ENCODE peak calls at places on chromosome 5, in eight cellular contexts. N is hepatic stellate cell; D is HuH-7; A is fibroblast of the conjunctiva; I is memory B cell; Z is naive thymus-derived CD4-positive, alpha-beta T cell; C is Ammon's horn; W is stimulated activated CD4-positive, alpha-beta T cell treated with anti-CD3 and anti-CD28 coated beads, Interleukin-12 subunit alpha, Interleukin-12 subunit beta, amount 100 ng/mL, for 24 hours. K is an unnamed sample.

GRCh38 chr5:21806943-21807342 is 1046.2 kb downstream of the CDH12 start:
- DNase-seq in C (no peak), I (no peak), D (no peak), Z (no peak), N (no peak), A (peak; percentile 70), W (no peak), K (no peak)

GRCh38 chr5:24142346-24142745 is 502.4 kb downstream of the CDH10 start:
- DNase-seq in A (no peak), W (no peak), D (no peak), C (no peak), I (no peak), N (no peak), Z (no peak), K (no peak)

GRCh38 chr5:132679717-132680380 is 6.1 kb downstream of the IL4 start:
- DNase-seq in D (no peak), C (no peak), N (no peak), A (no peak), I (no peak), W (no peak), Z (no peak), K (no peak)

GRCh38 chr5:149317281-149318048 is 27.8 kb upstream of the GRPEL2 start:
- DNase-seq in W (no peak), A (peak; percentile 17), D (peak; percentile 52), C (peak; percentile 71), I (peak; percentile 30), N (peak; percentile 74), Z (peak; percentile 57), K (peak; percentile 44)

GRCh38 chr5:115379622-115380344 is 83.3 kb upstream of the CCDC112 start:
- DNase-seq in C (no peak), W (no peak), N (no peak), I (no peak), D (no peak), A (no peak), Z (no peak), K (no peak)

GRCh38 chr5:134438641-134439621 is 27.2 kb upstream of the CDKN2AIPNL start:
- DNase-seq in A (peak; percentile 95), Z (no peak), I (no peak), D (no peak), C (peak; percentile 60), W (no peak), N (peak; percentile 80), K (no peak)

GRCh38 chr5:50867140-50867539 is 200.7 kb downstream of the PARP8 start:
- DNase-seq in A (no peak), Z (no peak), I (no peak), C (no peak), D (no peak), W (no peak), N (no peak), K (no peak)

GRCh38 chr5:151906246-151906645 is 18.4 kb downstream of the GLRA1 start:
- DNase-seq in A (no peak), D (no peak), W (no peak), N (no peak), C (no peak), Z (no peak), I (no peak), K (no peak)

GRCh38 chr5:179819296-179820126 is 1.2 kb upstream of the SQSTM1 start:
- DNase-seq in D (peak; percentile 80), I (peak; percentile 53), Z (peak; percentile 36), C (peak; percentile 71), A (no peak), N (no peak), W (no peak), K (no peak)

K was measured in GM12891.